ENCODE peak calls at places on chromosomes 16 and 17, in six cellular contexts. E is upper lobe of right lung, X is hepatocyte, A is AG04450, O is lower lobe of right lung, S is prostate gland. Y is an unnamed sample.

GRCh38 chr17:81931557-81932332 is 4.2 kb upstream of the MAFG start:
- DNase-seq in O (no peak), A (no peak), S (no peak), X (no peak), E (no peak), Y (no peak)

GRCh38 chr17:74777884-74778490 is 1.8 kb upstream of the NAT9 start:
- DNase-seq in E (no peak), S (no peak), X (no peak), A (no peak), O (no peak), Y (no peak)

GRCh38 chr17:43578699-43579569 is 32.8 kb upstream of the ETV4 start:
- DNase-seq in X (peak), S (no peak), E (no peak), O (no peak), A (no peak), Y (no peak)

GRCh38 chr17:71726320-71726719 is 394.5 kb upstream of the SOX9 start:
- DNase-seq in A (no peak), X (no peak), O (no peak), S (no peak), E (no peak), Y (no peak)

GRCh38 chr16:89325861-89326471 is 108.5 kb downstream of the ZNF778 start:
- DNase-seq in S (no peak), O (peak), X (peak), E (peak), A (peak), Y (no peak)

GRCh38 chr17:28370744-28371103 is 617 bp upstream of the VTN start:
- DNase-seq in O (no peak), E (no peak), X (no peak), A (no peak), S (no peak), Y (no peak)

GRCh38 chr17:64920026-64920418 is 744 bp upstream of the LRRC37A3 start:
- DNase-seq in X (no peak), O (no peak), E (no peak), A (no peak), S (no peak), Y (no peak)

GRCh38 chr17:44124118-44124438 is 637 bp upstream of the HDAC5 start:
- DNase-seq in X (no peak), O (no peak), A (no peak), E (no peak), S (no peak), Y (no peak)

GRCh38 chr17:27259356-27259755 is 34.6 kb upstream of the WSB1 start:
- DNase-seq in X (no peak), S (no peak), E (no peak), O (no peak), A (no peak), Y (no peak)

GRCh38 chr17:73645050-73645871 is 1.0 kb upstream of the SDK2 start:
- DNase-seq in S (peak), E (peak), A (no peak), O (no peak), X (peak), Y (no peak)

GRCh38 chr16:64240586-64240985 is 881.3 kb downstream of the CDH11 start:
- DNase-seq in O (no peak), A (no peak), S (no peak), E (no peak), X (no peak), Y (peak)

GRCh38 chr17:40602445-40603443 is 37.5 kb upstream of the CCR7 start:
- DNase-seq in E (no peak), S (no peak), X (no peak), A (no peak), O (no peak), Y (no peak)

GRCh38 chr17:75430159-75430748 is 24.8 kb upstream of the GRB2 start:
- DNase-seq in X (peak), O (no peak), E (no peak), A (no peak), S (no peak), Y (no peak)

GRCh38 chr16:52597772-52598483 is 51.0 kb upstream of the TOX3 start:
- DNase-seq in A (no peak), X (no peak), E (no peak), S (peak), O (no peak), Y (no peak)

GRCh38 chr17:64200080-64201042 is 62.7 kb downstream of the TEX2 start:
- DNase-seq in E (no peak), X (no peak), S (no peak), O (no peak), A (no peak), Y (no peak)

DNA sequence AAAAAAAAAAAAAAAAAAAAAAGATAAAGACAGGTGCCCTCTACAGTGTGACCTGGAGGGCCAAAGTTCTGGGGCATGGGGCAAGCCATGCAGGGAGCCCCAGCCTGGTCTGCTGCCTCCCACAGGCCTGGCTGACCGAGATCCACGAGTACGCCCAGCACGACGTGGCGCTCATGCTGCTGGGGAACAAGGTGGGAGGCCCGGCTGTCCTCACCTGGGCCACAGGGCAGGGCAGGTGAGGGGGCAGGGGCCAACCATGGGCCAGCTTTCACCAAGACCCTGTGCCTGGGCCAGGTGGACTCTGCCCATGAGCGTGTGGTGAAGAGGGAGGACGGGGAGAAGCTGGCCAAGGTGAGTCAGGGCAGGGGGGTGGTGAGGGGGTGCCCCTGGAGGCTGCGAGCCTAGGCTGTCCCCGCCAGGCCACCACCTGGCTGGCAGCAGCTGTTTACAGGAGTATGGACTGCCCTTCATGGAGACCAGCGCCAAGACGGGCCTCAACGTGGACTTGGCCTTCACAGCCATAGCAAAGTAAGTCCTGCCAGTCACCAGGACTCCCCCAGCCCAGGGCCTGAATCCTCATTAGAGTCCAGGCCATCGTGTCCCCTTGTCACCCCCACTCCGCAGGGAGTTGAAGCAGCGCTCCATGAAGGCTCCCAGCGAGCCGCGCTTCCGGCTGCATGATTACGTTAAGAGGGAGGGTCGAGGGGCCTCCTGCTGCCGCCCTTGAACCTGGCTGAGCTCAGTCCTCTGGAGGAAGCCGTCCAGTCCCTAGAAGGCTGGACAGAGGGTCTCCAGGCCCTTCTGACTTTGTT is 2.7 kb upstream of the TRAF7 start:
- DNase-seq in X (peak), O (no peak), S (no peak), E (no peak), A (no peak), Y (no peak)
- TF ChIP-seq CTCF in X (peak), O (no peak), S (no peak), E (no peak), A (no peak), Y (no peak)

DNA sequence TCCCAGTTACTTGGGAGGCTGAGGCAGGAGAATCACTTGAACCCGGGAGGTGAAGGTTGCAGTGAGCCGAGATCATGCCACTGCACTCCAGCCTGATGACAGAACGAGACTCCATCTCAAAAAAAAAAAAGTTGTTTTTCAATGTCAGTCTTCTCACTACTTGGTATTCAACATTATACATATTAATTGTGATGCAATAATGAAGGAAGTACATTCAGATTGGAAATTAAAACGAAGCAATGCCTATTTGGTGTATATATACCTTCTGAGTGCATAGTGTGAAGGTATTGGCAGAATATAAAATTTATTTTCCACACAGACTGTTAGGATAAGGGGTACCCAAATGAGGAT is 25.0 kb upstream of the PMP22 start:
- DNase-seq in O (no peak), A (no peak), S (no peak), X (no peak), E (no peak), Y (no peak)
- H3K4me3 ChIP-seq in O (no peak), A (no peak), S (no peak), X (no peak), E (no peak), Y (no peak)

GRCh38 chr17:10360578-10360977 is 12.2 kb downstream of the MYH13 start:
- DNase-seq in X (no peak), A (no peak), E (no peak), S (no peak), O (no peak), Y (no peak)

GRCh38 chr17:10352866-10353265 is 19.9 kb downstream of the MYH13 start:
- DNase-seq in E (no peak), X (no peak), A (no peak), S (no peak), O (no peak), Y (no peak)

DNA sequence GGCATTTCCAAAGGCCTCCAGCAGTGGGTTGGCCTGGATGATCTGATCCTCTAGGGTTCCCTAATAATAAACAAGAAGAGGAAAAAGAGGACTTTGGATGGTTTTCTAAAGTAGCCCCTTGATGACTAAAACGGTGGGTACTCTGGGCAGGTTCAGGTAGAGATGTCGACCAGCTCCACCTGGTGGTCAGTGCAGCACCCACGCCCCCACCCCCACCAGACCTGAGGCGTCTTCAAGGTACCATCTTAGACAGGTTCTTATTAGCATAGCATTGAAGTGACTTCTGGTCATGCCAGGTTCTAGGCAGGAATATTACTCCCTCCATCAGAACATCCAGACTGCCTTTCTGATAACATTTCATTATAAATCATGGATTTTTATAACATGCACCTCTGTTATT is 15.0 kb downstream of the MYH13 start:
- DNase-seq in E (no peak), X (peak), S (no peak), O (no peak), A (no peak), Y (no peak)
- TF ChIP-seq CTCF in E (peak), X (peak), S (peak), O (peak), A (no peak), Y (peak)

DNA sequence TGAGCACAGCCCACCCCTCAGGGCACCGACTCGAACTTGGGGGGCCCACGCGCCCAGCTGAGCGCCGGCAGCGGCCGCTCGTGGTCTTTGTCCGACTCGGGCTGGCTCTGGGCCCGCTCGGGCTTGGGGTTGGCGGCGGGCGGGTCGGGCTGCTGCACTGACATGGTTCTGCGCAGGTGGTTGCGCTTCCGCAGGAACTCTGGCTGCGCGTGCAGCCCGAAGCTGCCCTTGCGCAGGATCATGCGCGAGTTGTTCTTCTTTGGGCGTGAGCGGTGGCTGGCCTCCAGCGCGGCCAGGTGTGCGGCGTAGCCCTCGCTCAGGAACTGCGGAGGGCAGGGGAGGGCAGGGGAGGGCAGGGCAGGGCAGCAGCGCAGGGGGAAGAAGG is 11.1 kb downstream of the PIMREG start:
- DNase-seq in A (no peak), S (no peak), X (peak), O (peak), E (peak), Y (no peak)
- H3K4me3 ChIP-seq in A (peak), S (no peak), X (no peak), O (no peak), E (no peak), Y (peak)

GRCh38 chr17:2090804-2091534 is 36.1 kb downstream of the HIC1 start:
- DNase-seq in A (peak), E (no peak), O (no peak), S (no peak), X (peak), Y (peak)
- TF ChIP-seq CTCF in A (peak), E (peak), O (peak), S (no peak), X (peak), Y (peak)

GRCh38 chr17:78668847-78669246 is 91.7 kb upstream of the DNAH17 start:
- DNase-seq in O (no peak), A (no peak), X (no peak), E (no peak), S (no peak), Y (no peak)

GRCh38 chr17:78671607-78672404 is 94.6 kb upstream of the DNAH17 start:
- DNase-seq in S (no peak), A (peak), O (no peak), X (no peak), E (peak), Y (no peak)

GRCh38 chr17:78670850-78671291 is 93.7 kb upstream of the DNAH17 start:
- DNase-seq in S (no peak), O (no peak), X (no peak), E (no peak), A (no peak), Y (no peak)

GRCh38 chr17:78669256-78669974 is 92.2 kb upstream of the DNAH17 start:
- DNase-seq in O (no peak), S (no peak), E (no peak), X (no peak), A (no peak), Y (no peak)

DNA sequence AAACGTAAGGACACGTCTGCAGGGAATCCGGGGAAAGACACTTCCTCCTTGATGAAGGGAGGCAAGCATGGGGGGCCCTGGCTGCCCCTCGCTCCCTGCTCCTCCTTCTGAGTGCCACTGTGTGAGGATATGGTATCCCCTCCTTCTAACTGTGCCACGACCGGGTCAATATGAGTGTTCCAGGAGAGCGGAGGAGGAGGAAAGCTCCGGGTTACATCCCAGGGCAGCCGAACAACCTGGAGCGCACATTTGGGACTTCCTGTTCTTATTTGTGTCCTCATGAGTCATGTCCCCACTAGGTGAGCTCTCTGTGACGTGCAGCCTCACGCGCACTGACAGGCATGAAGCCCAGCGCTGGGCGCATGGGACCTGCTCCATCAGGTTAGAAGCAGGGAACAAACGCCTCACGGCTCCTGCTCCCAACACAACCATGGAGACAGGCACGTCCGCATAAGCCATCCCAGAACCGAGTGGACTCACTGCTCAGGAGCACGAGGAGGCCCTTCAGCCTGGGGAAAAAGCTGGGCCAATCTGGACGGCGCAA is 92.9 kb upstream of the DNAH17 start:
- DNase-seq in E (no peak), O (no peak), S (no peak), X (no peak), A (no peak), Y (no peak)
- H3K4me3 ChIP-seq in E (no peak), O (no peak), S (no peak), X (no peak), A (no peak), Y (no peak)

DNA sequence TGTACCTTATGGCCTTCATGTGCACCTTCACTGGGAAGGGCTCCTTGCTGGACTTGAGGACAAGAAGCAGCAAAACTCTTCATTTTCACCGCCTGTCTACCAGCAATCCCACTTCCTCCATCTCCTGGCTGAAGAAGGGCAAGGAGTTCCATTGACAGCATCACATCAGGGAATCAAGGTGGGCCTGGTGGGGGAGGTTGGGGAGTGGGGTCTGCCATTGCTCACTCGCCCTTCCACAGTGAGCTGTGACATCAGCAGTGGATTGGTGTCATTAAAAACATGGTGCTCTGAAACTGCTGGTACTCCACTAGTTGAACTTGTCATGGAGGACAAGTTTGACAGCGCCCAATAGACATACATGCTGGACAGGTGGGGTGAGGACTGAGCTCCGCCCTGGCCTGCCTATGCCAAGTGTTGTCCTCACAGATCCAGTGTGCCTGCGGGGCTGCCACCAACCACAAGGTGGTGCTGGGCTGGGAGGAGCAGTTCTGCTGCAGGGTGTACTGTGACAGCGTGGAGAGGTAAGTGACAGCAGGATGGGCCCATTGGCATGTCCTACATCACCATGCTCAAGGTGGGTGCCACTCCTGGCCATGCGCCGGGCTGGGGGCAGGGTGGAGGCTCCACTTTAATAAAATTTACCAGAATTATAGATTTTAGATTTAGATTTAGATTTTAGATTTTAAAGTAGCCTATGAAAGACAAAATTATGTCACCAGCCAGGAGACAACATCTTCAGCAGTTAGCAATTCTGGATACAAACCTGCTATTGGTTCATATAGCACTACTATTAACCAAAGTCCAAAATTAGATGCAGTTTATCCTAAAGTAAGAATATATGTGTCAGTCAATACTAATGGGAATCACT is 1729.1 kb downstream of the TP53TG3F start:
- DNase-seq in S (no peak), X (no peak), A (no peak), O (peak), E (peak), Y (no peak)
- TF ChIP-seq CTCF in S (no peak), X (no peak), A (no peak), O (no peak), E (no peak), Y (no peak)

GRCh38 chr16:84820771-84821170 is 986 bp downstream of the CRISPLD2 start:
- DNase-seq in X (no peak), A (no peak), S (no peak), O (no peak), E (no peak), Y (no peak)
- H3K4me3 ChIP-seq in X (no peak), A (peak), S (peak), O (peak), E (peak), Y (no peak)

DNA sequence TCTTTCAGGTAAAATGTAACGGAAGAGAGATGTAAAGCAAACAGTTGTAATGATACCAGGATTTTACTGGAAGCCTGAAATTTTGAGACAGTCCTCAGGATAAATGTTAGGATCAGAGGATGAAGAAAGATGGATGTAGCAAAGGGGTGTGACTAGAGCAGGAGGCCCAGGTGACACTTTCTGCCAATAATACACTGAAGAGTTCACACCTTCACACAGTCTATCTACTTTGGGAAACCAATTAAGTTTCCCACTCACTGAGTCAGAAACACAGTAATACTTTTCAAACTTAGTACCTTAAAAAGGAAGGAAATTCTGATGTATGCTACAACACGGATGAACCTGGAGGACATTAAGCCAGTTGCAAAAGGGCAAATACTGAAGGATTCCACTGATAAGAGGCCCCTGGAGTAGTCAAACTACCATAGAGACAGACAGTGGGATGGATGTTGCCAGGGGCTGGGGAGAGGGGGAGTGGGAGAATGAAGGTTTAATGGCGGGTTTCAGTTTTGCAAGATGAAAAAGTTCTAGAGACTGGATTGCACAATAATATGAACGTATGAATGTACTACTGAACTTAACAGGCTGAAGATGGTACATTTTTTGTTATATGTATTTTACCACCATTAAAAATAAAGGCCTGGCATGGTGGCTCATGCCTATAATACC is 62.3 kb downstream of the CYTH1 start:
- DNase-seq in X (no peak), E (no peak), S (no peak), A (no peak), O (no peak), Y (no peak)
- TF ChIP-seq CTCF in X (no peak), E (no peak), S (no peak), A (no peak), O (no peak), Y (no peak)